ENCODE peak calls at places on chromosomes 7 and 10, in five cellular contexts. D is spleen, J is cardiac muscle cell, S is neural progenitor cell, X is hepatocyte. E is an unnamed sample. For H3K27me3, the result is how much of the 10 kb centered on the place peaks cover.

GRCh38 chr7:73960548-73960947 is 67.4 kb upstream of the ELN start:
- DNase-seq in D (no peak), J (no peak), S (no peak), X (no peak), E (peak)

GRCh38 chr10:132420469-132421376 is 23.7 kb downstream of the PWWP2B start:
- DNase-seq in D (peak), J (no peak), S (no peak), X (peak), E (peak)

GRCh38 chr7:92343719-92344118 is 97.9 kb downstream of the ANKIB1 start:
- DNase-seq in D (no peak), J (peak), S (no peak), X (no peak), E (no peak)

GRCh38 chr10:131207176-131207575 is 104.3 kb downstream of the TCERG1L start:
- DNase-seq in D (peak), J (no peak), S (no peak), X (no peak), E (no peak)

GRCh38 chr10:104306897-104307296 is 31.4 kb downstream of the ITPRIP start:
- DNase-seq in D (no peak), J (no peak), S (peak), X (no peak), E (no peak)

GRCh38 chr7:131424219-131424822 is 96.6 kb downstream of the MKLN1 start:
- DNase-seq in D (no peak), J (peak), S (peak), X (peak), E (peak)

GRCh38 chr7:116583653-116584052 is 58.8 kb downstream of the CAV1 start:
- DNase-seq in D (no peak), J (no peak), S (no peak), X (no peak), E (no peak)

GRCh38 chr7:156661637-156662036 is 21.1 kb downstream of the RNF32 start:
- DNase-seq in D (no peak), J (no peak), S (no peak), X (no peak), E (no peak)

GRCh38 chr7:95493247-95493646 is 7.5 kb downstream of the ASB4 start:
- DNase-seq in D (no peak), J (no peak), S (no peak), X (no peak), E (no peak)

GRCh38 chr7:137003606-137004005 is 135.2 kb downstream of the CHRM2 start:
- DNase-seq in D (no peak), J (no peak), S (no peak), X (no peak), E (no peak)

GRCh38 chr10:17512341-17513001 is 58.1 kb upstream of the ST8SIA6 start:
- DNase-seq in D (no peak), J (peak), S (no peak), X (peak), E (peak)

GRCh38 chr7:135923700-135924261 is 53.4 kb downstream of the MTPN start:
- DNase-seq in D (no peak), J (peak), S (no peak), X (no peak), E (peak)

GRCh38 chr7:6636741-6637543 is at the start of gene ZNF316:
- DNase-seq in D (peak), J (peak), S (no peak), X (peak), E (peak)

DNA sequence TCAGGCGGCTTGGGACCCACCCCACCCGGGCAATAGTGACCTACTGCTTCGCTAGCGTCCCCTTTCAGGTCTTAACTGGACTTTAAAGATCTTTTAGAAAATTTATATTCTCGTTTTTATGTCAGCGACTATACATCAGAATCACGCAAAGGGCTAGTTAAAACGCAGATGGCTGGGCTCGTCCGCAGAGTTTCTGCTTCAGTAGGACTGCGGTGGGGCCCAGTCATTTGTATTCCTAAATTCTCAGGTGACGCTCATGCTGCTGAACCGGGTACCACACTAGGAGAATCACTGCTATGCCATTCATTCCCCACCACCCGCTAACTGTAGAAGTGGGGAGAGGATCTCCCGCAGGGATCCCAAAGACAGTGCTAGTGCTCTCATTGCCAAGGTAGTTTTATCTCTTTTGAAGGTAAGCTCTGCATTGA is 12.0 kb upstream of the SP8 start:
- DNase-seq in D (no peak), J (no peak), S (peak), X (no peak), E (no peak)
- H3K27me3 ChIP-seq in D (half or more), J (half or more), S (under half), X (half or more), E (under half)

DNA sequence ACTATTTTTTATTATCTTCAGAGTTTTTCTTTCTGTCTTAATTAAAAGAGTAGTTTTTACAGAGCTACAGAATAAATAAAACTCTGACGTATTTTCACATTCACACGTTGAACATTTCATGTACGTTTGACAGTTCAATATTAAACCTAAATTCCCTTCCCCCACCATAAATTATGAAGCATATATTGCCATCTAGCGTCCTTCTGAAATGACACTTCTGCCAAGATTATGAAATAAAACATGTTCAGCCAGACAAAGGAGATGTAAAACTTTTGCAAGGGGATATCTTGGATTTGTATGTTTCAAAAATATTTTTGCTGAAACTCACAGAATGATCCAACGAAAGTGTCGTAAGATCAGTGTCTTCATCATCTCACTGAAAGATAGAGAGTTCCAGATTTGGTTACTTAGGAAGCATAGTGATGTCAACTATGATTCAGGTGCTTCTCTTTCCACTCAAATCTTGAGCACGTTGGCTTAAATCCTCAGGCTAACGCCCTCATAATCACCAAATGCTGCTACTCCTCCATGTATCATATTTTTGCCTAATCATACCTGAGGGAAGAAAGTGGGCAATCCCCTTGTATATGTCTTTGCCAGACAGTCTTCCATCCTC is 904.3 kb downstream of the XPNPEP1 start:
- DNase-seq in D (no peak), J (peak), S (no peak), X (no peak), E (no peak)
- TF ChIP-seq CTCF in D (no peak), J (no peak), S (no peak), X (no peak), E (no peak)

DNA sequence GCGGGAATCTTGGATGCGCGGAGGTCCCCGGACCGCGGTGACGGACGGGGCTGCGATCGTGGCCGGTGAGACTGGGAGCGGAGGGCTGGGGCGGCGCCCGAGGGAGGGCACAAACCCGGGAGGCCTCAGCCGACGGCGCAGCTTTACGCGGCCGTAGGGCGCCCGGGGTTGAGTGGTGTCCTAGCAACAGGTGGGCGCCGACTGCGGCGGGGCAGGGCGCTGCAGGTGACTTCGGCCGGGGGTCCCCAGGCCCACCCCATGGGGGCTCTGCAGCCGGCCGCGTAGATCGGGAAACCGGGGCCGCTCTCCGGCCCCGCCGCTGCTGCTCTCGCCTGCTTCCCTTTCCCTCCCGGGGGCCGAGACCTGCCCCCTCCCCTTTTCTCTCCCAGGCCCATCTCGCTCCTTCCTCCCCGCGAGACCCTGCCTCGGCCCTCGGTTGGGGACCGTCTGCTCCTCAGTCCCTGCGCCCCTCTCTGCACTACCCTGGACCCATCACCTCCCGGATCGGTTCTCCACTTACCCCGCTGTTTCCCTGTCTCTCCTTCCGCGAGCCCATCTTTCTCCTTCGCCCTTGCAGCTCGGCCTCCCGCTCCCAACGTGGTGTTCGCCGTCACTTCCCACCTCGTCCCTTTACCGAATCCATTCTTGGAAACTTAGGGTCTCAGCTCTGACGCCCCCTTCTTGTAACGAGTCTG is 18.4 kb upstream of the ACBD5 start:
- DNase-seq in D (peak), J (no peak), S (peak), X (peak), E (no peak)
- H3K27me3 ChIP-seq in D (under half), J (half or more), S (half or more), X (half or more), E (under half)

GRCh38 chr7:108246227-108246837 is 116.2 kb upstream of the LAMB4 start:
- DNase-seq in D (no peak), J (peak), S (peak), X (peak), E (peak)
- TF ChIP-seq CTCF in D (no peak), J (peak), S (no peak), X (no peak), E (no peak)

GRCh38 chr10:13987472-13987871 is 343.3 kb downstream of the FRMD4A start:
- DNase-seq in D (no peak), J (peak), S (no peak), X (no peak), E (peak)

GRCh38 chr10:13977861-13978843 is 352.6 kb downstream of the FRMD4A start:
- DNase-seq in D (no peak), J (peak), S (no peak), X (no peak), E (no peak)

GRCh38 chr10:13984647-13985155 is 346.0 kb downstream of the FRMD4A start:
- DNase-seq in D (no peak), J (peak), S (no peak), X (no peak), E (peak)

GRCh38 chr10:13978844-13979227 is 351.9 kb downstream of the FRMD4A start:
- DNase-seq in D (no peak), J (no peak), S (no peak), X (no peak), E (no peak)

GRCh38 chr10:13983035-13983434 is 347.7 kb downstream of the FRMD4A start:
- DNase-seq in D (no peak), J (no peak), S (no peak), X (no peak), E (no peak)
- H3K27me3 ChIP-seq in D (under half), J (under half), S (under half), X (under half), E (under half)

E was measured in PC-9.